ENCODE peak calls at places on chromosomes 2 and 18, in six cellular contexts. P, C, X, T, U and I are unnamed samples. For H3K4me1, the result is how much of the 10 kb centered on the place peaks cover.

GRCh38 chr2:164954954-164955701 is at the start of gene SLC38A11:
- DNase-seq in T (peak), P (no peak), C (peak), U (no peak), X (peak), I (no peak)

GRCh38 chr18:32418148-32418547 is 52.5 kb downstream of the GAREM1 start:
- DNase-seq in P (no peak), T (no peak), U (no peak), X (no peak), C (no peak), I (no peak)

GRCh38 chr18:61398961-61399632 is 65.9 kb downstream of the CDH20 start:
- DNase-seq in C (no peak), U (no peak), X (no peak), T (no peak), P (no peak), I (no peak)

GRCh38 chr18:73163236-73163635 is 295.4 kb upstream of the NETO1 start:
- DNase-seq in P (no peak), X (no peak), C (no peak), U (no peak), T (no peak), I (no peak)

GRCh38 chr2:241686322-241686648 is 330 bp downstream of the DTYMK start:
- DNase-seq in P (no peak), C (no peak), X (peak), U (no peak), T (no peak), I (no peak)

GRCh38 chr2:221571108-221571390 is 1.1 kb downstream of the EPHA4 start:
- DNase-seq in U (peak), C (no peak), T (peak), X (peak), P (no peak), I (no peak)

GRCh38 chr2:205889073-205889472 is 196.9 kb downstream of the INO80D start:
- DNase-seq in P (no peak), C (no peak), U (no peak), X (no peak), T (no peak), I (no peak)

GRCh38 chr2:210842896-210843295 is 286.5 kb downstream of the CPS1 start:
- DNase-seq in T (no peak), U (no peak), X (no peak), C (no peak), P (no peak), I (no peak)

GRCh38 chr2:65681503-65681902 is 249.1 kb upstream of the SPRED2 start:
- DNase-seq in X (peak), P (no peak), U (no peak), C (no peak), T (no peak), I (no peak)

GRCh38 chr2:101558740-101559508 is 84.0 kb upstream of the RFX8 start:
- DNase-seq in U (no peak), C (no peak), P (no peak), X (peak), T (no peak), I (no peak)

GRCh38 chr18:5298156-5298852 is 2.8 kb upstream of the ZBTB14 start:
- DNase-seq in P (no peak), U (no peak), T (no peak), C (no peak), X (no peak), I (no peak)

GRCh38 chr18:53380063-53380639 is 844.3 kb downstream of the MBD2 start:
- DNase-seq in C (no peak), X (no peak), T (no peak), P (no peak), U (peak), I (peak)

GRCh38 chr2:167758292-167758691 is 489.1 kb downstream of the STK39 start:
- DNase-seq in X (no peak), U (no peak), T (no peak), P (no peak), C (no peak), I (no peak)

GRCh38 chr2:201858781-201859180 is 52.4 kb downstream of the CDK15 start:
- DNase-seq in C (peak), P (no peak), X (peak), U (peak), T (peak), I (peak)

GRCh38 chr2:18701981-18702380 is 112.6 kb upstream of the NT5C1B start:
- DNase-seq in T (no peak), U (no peak), C (no peak), X (no peak), P (no peak), I (no peak)

GRCh38 chr2:61356261-61356957 is 114.5 kb downstream of the USP34 start:
- DNase-seq in T (no peak), U (no peak), X (no peak), P (no peak), C (no peak), I (no peak)

DNA sequence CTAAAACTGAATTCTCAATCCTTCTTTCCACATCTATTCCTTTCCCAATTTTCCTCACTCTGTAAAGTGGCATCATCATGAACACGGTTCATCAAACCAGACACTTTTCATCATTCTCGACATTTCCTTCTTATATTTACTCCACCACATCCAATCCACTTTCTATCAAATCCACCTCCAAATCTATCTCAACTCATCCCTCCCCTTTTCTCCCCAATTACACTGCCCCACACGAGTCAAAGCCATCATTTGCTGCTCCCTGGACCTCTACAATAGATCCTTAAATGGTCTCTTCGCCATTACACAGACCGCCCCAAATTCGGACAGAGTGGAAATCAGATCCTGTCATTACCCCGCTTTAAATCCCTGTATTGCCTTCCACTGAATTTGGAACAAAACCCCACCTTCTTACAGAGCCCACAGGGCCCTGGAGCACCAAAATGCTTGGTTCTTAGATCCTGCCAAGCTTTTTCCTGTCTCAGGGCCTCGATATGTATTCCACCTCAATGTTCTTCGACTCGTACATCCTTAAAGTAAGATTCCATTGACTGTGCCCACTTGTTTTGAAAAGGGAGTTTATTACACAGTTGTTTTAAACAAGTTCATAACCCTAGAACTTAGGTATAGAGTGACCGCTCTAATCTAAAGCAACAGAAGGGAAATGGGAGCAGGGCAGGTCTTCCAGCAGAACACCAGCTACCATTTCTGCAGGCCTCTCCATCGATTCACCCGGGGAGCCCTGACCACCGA is 837 bp downstream of the ACAA2 start:
- DNase-seq in P (no peak), T (no peak), C (no peak), X (no peak), U (no peak), I (peak)
- H3K4me3 ChIP-seq in P (peak), T (peak), C (peak), X (peak), U (peak), I (peak)

GRCh38 chr2:10812362-10813084 is at the start of gene PDIA6:
- DNase-seq in C (peak), T (peak), U (peak), P (peak), X (peak), I (peak)

GRCh38 chr2:10814142-10814541 is 1.6 kb upstream of the PDIA6 start:
- DNase-seq in X (no peak), P (no peak), C (peak), U (no peak), T (no peak), I (no peak)

GRCh38 chr2:10811552-10811951 is 1.0 kb downstream of the PDIA6 start:
- DNase-seq in P (no peak), X (no peak), C (no peak), T (no peak), U (peak), I (peak)

GRCh38 chr2:10813085-10813748 is 632 bp upstream of the PDIA6 start:
- DNase-seq in P (no peak), T (no peak), X (no peak), C (no peak), U (no peak), I (no peak)

GRCh38 chr2:10810175-10811161 is 2.1 kb downstream of the PDIA6 start:
- DNase-seq in U (no peak), P (no peak), C (no peak), T (no peak), X (no peak), I (peak)
- H3K4me1 ChIP-seq in U (under half), P (under half), C (under half), T (under half), X (under half), I (under half)

GRCh38 chr2:133424876-133425275 is 143.4 kb downstream of the NCKAP5 start:
- DNase-seq in C (no peak), X (no peak), T (no peak), U (no peak), P (no peak), I (peak)
- H3K4me3 ChIP-seq in C (no peak), X (no peak), T (no peak), U (no peak), P (no peak), I (no peak)

GRCh38 chr2:42924436-42924897 is 132.1 kb upstream of the HAAO start:
- DNase-seq in X (no peak), U (no peak), C (no peak), T (no peak), P (no peak), I (no peak)
- H3K4me1 ChIP-seq in X (half or more), U (under half), C (under half), T (half or more), P (under half), I (under half)